ENCODE peak calls at places on chromosomes 3 and 15, in four cellular contexts. One of them, this sample, is unnamed.

GRCh38 chr3:55305714-55306485 is 181.2 kb downstream of the WNT5A start:
- DNase-seq in body of pancreas: no peak
- DNase-seq in testis: no peak
- DNase-seq in ovary: no peak
- DNase-seq in this sample: no peak

GRCh38 chr3:43581343-43581742 is 40.5 kb downstream of the ANO10 start:
- DNase-seq in body of pancreas: no peak
- DNase-seq in testis: no peak
- DNase-seq in ovary: no peak
- DNase-seq in this sample: no peak

GRCh38 chr3:122665226-122665786 is 15.3 kb upstream of the PARP14 start:
- DNase-seq in body of pancreas: no peak
- DNase-seq in testis: no peak
- DNase-seq in ovary: no peak
- DNase-seq in this sample: no peak

GRCh38 chr3:167406876-167407492 is 26.9 kb upstream of the ZBBX start:
- DNase-seq in body of pancreas: peak
- DNase-seq in testis: peak
- DNase-seq in ovary: no peak
- DNase-seq in this sample: peak

GRCh38 chr15:29698030-29698701 is 124.1 kb downstream of the TJP1 start:
- DNase-seq in body of pancreas: no peak
- DNase-seq in testis: no peak
- DNase-seq in ovary: no peak
- DNase-seq in this sample: no peak

GRCh38 chr15:91271565-91272153 is 171.6 kb downstream of the SV2B start:
- DNase-seq in body of pancreas: peak
- DNase-seq in testis: peak
- DNase-seq in ovary: peak
- DNase-seq in this sample: peak

GRCh38 chr3:42853056-42853455 is 22.6 kb downstream of the CYP8B1 start:
- DNase-seq in body of pancreas: no peak
- DNase-seq in testis: no peak
- DNase-seq in ovary: no peak
- DNase-seq in this sample: peak

GRCh38 chr3:73727117-73727802 is 102.5 kb upstream of the PDZRN3 start:
- DNase-seq in body of pancreas: peak
- DNase-seq in testis: no peak
- DNase-seq in ovary: no peak
- DNase-seq in this sample: no peak

GRCh38 chr3:42884324-42884723 is 8.6 kb upstream of the CYP8B1 start:
- DNase-seq in body of pancreas: no peak
- DNase-seq in testis: no peak
- DNase-seq in ovary: no peak
- DNase-seq in this sample: no peak

GRCh38 chr15:56749982-56750381 is 16.7 kb upstream of the ZNF280D start:
- DNase-seq in body of pancreas: no peak
- DNase-seq in testis: no peak
- DNase-seq in ovary: no peak
- DNase-seq in this sample: no peak

GRCh38 chr15:69729167-69729748 is 276.6 kb downstream of the RPLP1 start:
- DNase-seq in body of pancreas: peak
- DNase-seq in testis: peak
- DNase-seq in ovary: peak
- DNase-seq in this sample: peak

GRCh38 chr3:184816654-184817053 is 4.7 kb downstream of the VPS8 start:
- DNase-seq in body of pancreas: no peak
- DNase-seq in testis: no peak
- DNase-seq in ovary: no peak
- DNase-seq in this sample: no peak
- TF ChIP-seq POLR2A in body of pancreas: no peak
- TF ChIP-seq POLR2A in testis: no peak
- TF ChIP-seq POLR2A in ovary: no peak
- TF ChIP-seq POLR2A in this sample: no peak

GRCh38 chr15:93296786-93297500 is 207.9 kb upstream of the RGMA start:
- DNase-seq in body of pancreas: no peak
- DNase-seq in testis: no peak
- DNase-seq in ovary: no peak
- DNase-seq in this sample: no peak
- H3K27ac ChIP-seq in body of pancreas: no peak
- H3K27ac ChIP-seq in testis: no peak
- H3K27ac ChIP-seq in ovary: no peak
- H3K27ac ChIP-seq in this sample: no peak

GRCh38 chr3:49273825-49274532 is 3.1 kb downstream of the C3orf62 start:
- DNase-seq in body of pancreas: no peak
- DNase-seq in testis: no peak
- DNase-seq in ovary: no peak
- DNase-seq in this sample: no peak

GRCh38 chr3:49279376-49279775 is 2.3 kb upstream of the C3orf62 start:
- DNase-seq in body of pancreas: no peak
- DNase-seq in testis: no peak
- DNase-seq in ovary: no peak
- DNase-seq in this sample: no peak

GRCh38 chr3:49277357-49277723 is 308 bp upstream of the C3orf62 start:
- DNase-seq in body of pancreas: peak
- DNase-seq in testis: no peak
- DNase-seq in ovary: no peak
- DNase-seq in this sample: no peak

GRCh38 chr3:49278548-49278947 is 1.5 kb upstream of the C3orf62 start:
- DNase-seq in body of pancreas: no peak
- DNase-seq in testis: no peak
- DNase-seq in ovary: no peak
- DNase-seq in this sample: no peak

DNA sequence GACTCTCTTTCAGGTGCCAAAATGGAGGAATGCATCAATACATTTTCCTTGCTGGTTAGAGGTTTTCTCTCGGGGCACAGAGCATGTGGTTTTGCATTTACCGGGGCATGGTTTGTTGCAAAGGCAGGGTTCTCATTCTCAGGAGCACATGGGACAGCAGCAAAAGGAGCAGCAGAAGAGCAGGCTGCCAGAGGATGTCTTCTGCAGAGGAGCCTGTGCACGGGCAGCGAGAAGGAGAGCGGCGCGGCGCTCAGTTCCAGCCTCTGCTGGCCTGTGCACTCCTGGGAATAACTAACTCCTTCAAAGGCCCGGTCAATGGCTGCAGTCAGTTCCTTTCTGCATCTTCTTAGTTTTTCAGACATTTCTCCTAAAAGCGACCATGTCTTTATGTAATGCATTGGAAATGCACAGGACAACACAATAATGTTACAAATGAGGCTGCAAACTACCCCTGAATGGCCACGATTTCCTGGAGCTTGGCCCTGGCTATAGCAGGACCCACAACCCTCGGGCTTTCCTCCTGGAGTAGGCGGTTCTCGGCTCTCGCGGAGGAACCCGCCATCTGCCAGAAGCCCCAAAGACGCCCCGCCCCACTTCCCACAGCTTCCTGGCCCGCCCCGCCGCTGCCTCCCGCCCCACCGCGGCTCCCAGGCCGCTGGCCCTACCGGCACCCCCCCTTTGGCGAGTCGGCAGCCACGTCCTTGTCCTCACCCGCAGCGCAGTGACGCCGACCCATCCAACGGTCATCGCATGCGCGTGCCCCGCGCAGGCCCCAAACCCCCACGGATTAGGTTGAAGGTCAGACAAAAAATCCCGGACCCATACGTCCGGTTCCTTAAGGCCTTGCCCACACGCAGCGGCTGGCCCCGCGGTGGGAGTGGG is at the start of gene C3orf62:
- DNase-seq in body of pancreas: peak
- DNase-seq in testis: peak
- DNase-seq in ovary: peak
- DNase-seq in this sample: peak
- TF ChIP-seq POLR2A in body of pancreas: peak
- TF ChIP-seq POLR2A in testis: no peak
- TF ChIP-seq POLR2A in ovary: peak
- TF ChIP-seq POLR2A in this sample: no peak

GRCh38 chr15:67130166-67130565 is 64.8 kb downstream of the SMAD3 start:
- DNase-seq in body of pancreas: no peak
- DNase-seq in testis: no peak
- DNase-seq in ovary: no peak
- DNase-seq in this sample: no peak
- H3K27ac ChIP-seq in body of pancreas: no peak
- H3K27ac ChIP-seq in testis: no peak
- H3K27ac ChIP-seq in ovary: no peak
- H3K27ac ChIP-seq in this sample: no peak

GRCh38 chr15:81166949-81167816 is 29.5 kb upstream of the IL16 start:
- DNase-seq in body of pancreas: no peak
- DNase-seq in testis: peak
- DNase-seq in ovary: no peak
- DNase-seq in this sample: no peak
- TF ChIP-seq POLR2A in body of pancreas: no peak
- TF ChIP-seq POLR2A in testis: no peak
- TF ChIP-seq POLR2A in ovary: no peak
- TF ChIP-seq POLR2A in this sample: no peak

GRCh38 chr15:45224596-45225217 is 27.3 kb upstream of the SLC28A2 start:
- DNase-seq in body of pancreas: no peak
- DNase-seq in testis: no peak
- DNase-seq in ovary: no peak
- DNase-seq in this sample: no peak
- H3K27ac ChIP-seq in body of pancreas: no peak
- H3K27ac ChIP-seq in testis: no peak
- H3K27ac ChIP-seq in ovary: no peak
- H3K27ac ChIP-seq in this sample: peak

GRCh38 chr15:75215107-75216004 is 13.7 kb downstream of the C15orf39 start:
- DNase-seq in body of pancreas: no peak
- DNase-seq in testis: no peak
- DNase-seq in ovary: no peak
- DNase-seq in this sample: no peak
- TF ChIP-seq POLR2A in body of pancreas: no peak
- TF ChIP-seq POLR2A in testis: no peak
- TF ChIP-seq POLR2A in ovary: no peak
- TF ChIP-seq POLR2A in this sample: no peak

GRCh38 chr3:184566441-184567414 is 5.1 kb downstream of the EPHB3 start:
- DNase-seq in body of pancreas: no peak
- DNase-seq in testis: no peak
- DNase-seq in ovary: no peak
- DNase-seq in this sample: no peak

GRCh38 chr3:184570035-184570434 is 8.4 kb downstream of the EPHB3 start:
- DNase-seq in body of pancreas: no peak
- DNase-seq in testis: no peak
- DNase-seq in ovary: no peak
- DNase-seq in this sample: no peak

GRCh38 chr3:184568591-184568917 is 7.0 kb downstream of the EPHB3 start:
- DNase-seq in body of pancreas: no peak
- DNase-seq in testis: no peak
- DNase-seq in ovary: no peak
- DNase-seq in this sample: no peak

GRCh38 chr3:184568918-184569829 is 7.6 kb downstream of the EPHB3 start:
- DNase-seq in body of pancreas: peak
- DNase-seq in testis: peak
- DNase-seq in ovary: peak
- DNase-seq in this sample: peak

GRCh38 chr3:184567924-184568590 is 6.5 kb downstream of the EPHB3 start:
- DNase-seq in body of pancreas: no peak
- DNase-seq in testis: no peak
- DNase-seq in ovary: no peak
- DNase-seq in this sample: no peak
- H3K27ac ChIP-seq in body of pancreas: peak
- H3K27ac ChIP-seq in testis: no peak
- H3K27ac ChIP-seq in ovary: peak
- H3K27ac ChIP-seq in this sample: peak

DNA sequence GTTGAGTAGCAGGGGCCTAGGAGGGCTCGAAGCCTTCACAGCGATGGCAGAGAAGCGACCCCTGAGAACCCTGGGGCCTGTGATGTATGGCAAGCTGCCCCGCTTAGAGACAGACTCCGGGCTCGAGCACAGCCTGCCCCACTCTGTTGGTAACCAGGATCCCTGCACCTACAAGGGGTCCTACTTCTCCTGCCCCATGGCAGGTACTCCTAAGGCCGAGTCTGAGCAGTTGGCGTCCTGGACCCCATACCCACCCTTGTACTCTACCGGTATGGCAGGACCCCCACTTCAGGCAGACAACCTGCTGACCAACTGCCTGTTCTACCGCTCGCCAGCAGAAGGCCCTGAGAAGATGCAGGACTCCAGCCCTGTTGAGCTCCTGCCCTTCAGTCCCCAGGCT is 4.3 kb downstream of the C15orf39 start:
- DNase-seq in body of pancreas: no peak
- DNase-seq in testis: no peak
- DNase-seq in ovary: no peak
- DNase-seq in this sample: no peak
- TF ChIP-seq POLR2A in body of pancreas: no peak
- TF ChIP-seq POLR2A in testis: no peak
- TF ChIP-seq POLR2A in ovary: no peak
- TF ChIP-seq POLR2A in this sample: no peak

GRCh38 chr3:134600685-134601502 is 49.9 kb downstream of the KY start:
- DNase-seq in body of pancreas: peak
- DNase-seq in testis: peak
- DNase-seq in ovary: peak
- DNase-seq in this sample: peak

GRCh38 chr3:134601539-134602439 is 49.0 kb downstream of the KY start:
- DNase-seq in body of pancreas: peak
- DNase-seq in testis: peak
- DNase-seq in ovary: peak
- DNase-seq in this sample: no peak

GRCh38 chr3:134603480-134603879 is 47.3 kb downstream of the KY start:
- DNase-seq in body of pancreas: no peak
- DNase-seq in testis: no peak
- DNase-seq in ovary: no peak
- DNase-seq in this sample: no peak

GRCh38 chr3:134603956-134604355 is 46.9 kb downstream of the KY start:
- DNase-seq in body of pancreas: no peak
- DNase-seq in testis: no peak
- DNase-seq in ovary: no peak
- DNase-seq in this sample: no peak

DNA sequence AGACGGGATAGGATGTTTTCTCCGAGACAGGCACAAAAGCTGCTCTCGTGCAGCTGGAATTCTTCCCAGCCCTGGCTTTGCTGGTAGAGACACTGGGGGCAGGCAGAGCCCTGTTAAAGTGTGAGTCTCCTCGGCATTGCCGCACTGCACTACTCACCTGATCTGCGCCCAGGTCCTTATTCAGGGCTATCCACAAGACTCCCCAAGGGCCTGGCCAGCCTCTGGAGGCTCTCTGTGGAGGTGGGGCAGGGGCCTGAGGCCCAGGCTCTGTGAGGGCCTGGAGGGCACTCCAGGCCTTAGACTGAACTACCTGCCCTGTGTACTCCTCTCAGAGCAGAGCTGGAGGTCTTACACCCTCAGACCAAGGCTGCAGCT is 48.4 kb downstream of the KY start:
- DNase-seq in body of pancreas: no peak
- DNase-seq in testis: no peak
- DNase-seq in ovary: no peak
- DNase-seq in this sample: no peak
- H3K27ac ChIP-seq in body of pancreas: no peak
- H3K27ac ChIP-seq in testis: no peak
- H3K27ac ChIP-seq in ovary: no peak
- H3K27ac ChIP-seq in this sample: no peak